ENCODE peak calls at places on chromosomes 11 and 22, in nine cellular contexts. J is breast epithelium; F is T-helper 9 cell; I is stimulated activated CD8-positive, alpha-beta memory T cell treated with anti-CD3 and anti-CD28 coated beads, Interleukin-4, amount 100 ng/mL, for 1 hour; N is foreskin melanocyte; G is HTR-8/SVneo; T is SJSA1; M is hepatic stellate cell; W is Calu3. K is an unnamed sample.

GRCh38 chr22:29216873-29217666 is 11.4 kb downstream of the EMID1 start:
- DNase-seq in J (no peak), F (no peak), I (no peak), N (no peak), G (no peak), T (no peak), M (no peak), W (no peak), K (peak)

GRCh38 chr11:105181100-105181499 is 41.5 kb upstream of the CARD18 start:
- DNase-seq in J (no peak), F (no peak), I (no peak), N (peak), G (no peak), T (peak), M (peak), W (no peak), K (no peak)

GRCh38 chr11:60977224-60977623 is 5.7 kb downstream of the CD6 start:
- DNase-seq in J (no peak), F (no peak), I (no peak), N (no peak), G (no peak), T (no peak), M (no peak), W (no peak), K (no peak)

GRCh38 chr11:28619870-28620540 is 511.8 kb downstream of the METTL15 start:
- DNase-seq in J (no peak), F (no peak), I (no peak), N (no peak), G (no peak), T (no peak), M (no peak), W (peak), K (no peak)

GRCh38 chr11:120564573-120565301 is 53.2 kb downstream of the GRIK4 start:
- DNase-seq in J (peak), F (no peak), I (no peak), N (peak), G (no peak), T (no peak), M (peak), W (peak), K (no peak)

GRCh38 chr22:50305658-50306566 is 1.5 kb downstream of the PLXNB2 start:
- DNase-seq in J (peak), F (no peak), I (no peak), N (peak), G (peak), T (peak), M (peak), W (peak), K (no peak)

GRCh38 chr11:95138448-95138847 is 48.8 kb downstream of the ENDOD1 start:
- DNase-seq in J (no peak), F (no peak), I (no peak), N (no peak), G (no peak), T (no peak), M (no peak), W (no peak), K (no peak)

GRCh38 chr11:10303558-10304363 is 1.1 kb upstream of the ADM start:
- DNase-seq in J (no peak), F (no peak), I (no peak), N (peak), G (peak), T (peak), M (peak), W (peak), K (peak)